ENCODE peak calls at places on chromosomes 16 and 17, in seven cellular contexts. One of them, this sample, is unnamed.

GRCh38 chr17:78692460-78693010 is 89.5 kb downstream of the CYTH1 start:
- DNase-seq in AG09319: no peak
- DNase-seq in anterior cingulate cortex: no peak
- DNase-seq in cardiac fibroblast: no peak
- DNase-seq in H7: no peak
- DNase-seq in activated T-helper 1 cell treated with anti-CD3 and anti-CD28 coated beads, Interleukin-2, amount 50 U/mL, for 16 hours: no peak
- DNase-seq in central memory CD4-positive, alpha-beta T cell: no peak
- DNase-seq in this sample: no peak

GRCh38 chr17:64063766-64064224 is 43.4 kb upstream of the ICAM2 start:
- DNase-seq in AG09319: no peak
- DNase-seq in anterior cingulate cortex: no peak
- DNase-seq in cardiac fibroblast: peak; percentile 37
- DNase-seq in H7: peak; percentile 91
- DNase-seq in activated T-helper 1 cell treated with anti-CD3 and anti-CD28 coated beads, Interleukin-2, amount 50 U/mL, for 16 hours: no peak
- DNase-seq in central memory CD4-positive, alpha-beta T cell: peak; percentile 53
- DNase-seq in this sample: no peak

GRCh38 chr17:16940116-16940881 is 31.6 kb downstream of the TNFRSF13B start:
- DNase-seq in AG09319: no peak
- DNase-seq in anterior cingulate cortex: no peak
- DNase-seq in cardiac fibroblast: no peak
- DNase-seq in H7: peak; percentile 74
- DNase-seq in activated T-helper 1 cell treated with anti-CD3 and anti-CD28 coated beads, Interleukin-2, amount 50 U/mL, for 16 hours: no peak
- DNase-seq in central memory CD4-positive, alpha-beta T cell: no peak
- DNase-seq in this sample: no peak

GRCh38 chr17:76727745-76728456 is 1.3 kb downstream of the METTL23 start:
- DNase-seq in AG09319: no peak
- DNase-seq in anterior cingulate cortex: no peak
- DNase-seq in cardiac fibroblast: peak; percentile 39
- DNase-seq in H7: no peak
- DNase-seq in activated T-helper 1 cell treated with anti-CD3 and anti-CD28 coated beads, Interleukin-2, amount 50 U/mL, for 16 hours: no peak
- DNase-seq in central memory CD4-positive, alpha-beta T cell: peak; percentile 35
- DNase-seq in this sample: no peak

GRCh38 chr16:72925631-72925979 is 122.3 kb downstream of the ZFHX3 start:
- DNase-seq in AG09319: no peak
- DNase-seq in anterior cingulate cortex: no peak
- DNase-seq in cardiac fibroblast: no peak
- DNase-seq in H7: no peak
- DNase-seq in activated T-helper 1 cell treated with anti-CD3 and anti-CD28 coated beads, Interleukin-2, amount 50 U/mL, for 16 hours: no peak
- DNase-seq in central memory CD4-positive, alpha-beta T cell: no peak
- DNase-seq in this sample: no peak

GRCh38 chr16:66834746-66835145 is 4.0 kb upstream of the NAE1 start:
- DNase-seq in AG09319: no peak
- DNase-seq in anterior cingulate cortex: no peak
- DNase-seq in cardiac fibroblast: no peak
- DNase-seq in H7: no peak
- DNase-seq in activated T-helper 1 cell treated with anti-CD3 and anti-CD28 coated beads, Interleukin-2, amount 50 U/mL, for 16 hours: no peak
- DNase-seq in central memory CD4-positive, alpha-beta T cell: no peak
- DNase-seq in this sample: no peak

GRCh38 chr16:26505501-26505900 is 561.2 kb upstream of the C16orf82 start:
- DNase-seq in AG09319: no peak
- DNase-seq in anterior cingulate cortex: no peak
- DNase-seq in cardiac fibroblast: no peak
- DNase-seq in H7: peak; percentile 9
- DNase-seq in activated T-helper 1 cell treated with anti-CD3 and anti-CD28 coated beads, Interleukin-2, amount 50 U/mL, for 16 hours: no peak
- DNase-seq in central memory CD4-positive, alpha-beta T cell: no peak
- DNase-seq in this sample: no peak

GRCh38 chr17:73050797-73051196 is 41.7 kb downstream of the SLC39A11 start:
- DNase-seq in AG09319: no peak
- DNase-seq in anterior cingulate cortex: no peak
- DNase-seq in cardiac fibroblast: no peak
- DNase-seq in H7: no peak
- DNase-seq in activated T-helper 1 cell treated with anti-CD3 and anti-CD28 coated beads, Interleukin-2, amount 50 U/mL, for 16 hours: no peak
- DNase-seq in central memory CD4-positive, alpha-beta T cell: no peak
- DNase-seq in this sample: no peak

GRCh38 chr16:86565181-86565631 is 1.4 kb upstream of the FOXC2 start:
- DNase-seq in AG09319: no peak
- DNase-seq in anterior cingulate cortex: no peak
- DNase-seq in cardiac fibroblast: peak; percentile 44
- DNase-seq in H7: no peak
- DNase-seq in activated T-helper 1 cell treated with anti-CD3 and anti-CD28 coated beads, Interleukin-2, amount 50 U/mL, for 16 hours: no peak
- DNase-seq in central memory CD4-positive, alpha-beta T cell: no peak
- DNase-seq in this sample: no peak

GRCh38 chr17:6455321-6455705 is 11.1 kb downstream of the PIMREG start:
- DNase-seq in AG09319: no peak
- DNase-seq in anterior cingulate cortex: no peak
- DNase-seq in cardiac fibroblast: no peak
- DNase-seq in H7: peak; percentile 89
- DNase-seq in activated T-helper 1 cell treated with anti-CD3 and anti-CD28 coated beads, Interleukin-2, amount 50 U/mL, for 16 hours: no peak
- DNase-seq in central memory CD4-positive, alpha-beta T cell: peak; percentile 42
- DNase-seq in this sample: no peak

GRCh38 chr16:57732011-57732410 is 3.6 kb upstream of the KATNB1 start:
- DNase-seq in AG09319: peak; percentile 12
- DNase-seq in anterior cingulate cortex: no peak
- DNase-seq in cardiac fibroblast: peak; percentile 81
- DNase-seq in H7: no peak
- DNase-seq in activated T-helper 1 cell treated with anti-CD3 and anti-CD28 coated beads, Interleukin-2, amount 50 U/mL, for 16 hours: no peak
- DNase-seq in central memory CD4-positive, alpha-beta T cell: no peak
- DNase-seq in this sample: peak; percentile 80

GRCh38 chr17:44079877-44080821 is 9.6 kb downstream of the G6PC3 start:
- DNase-seq in AG09319: no peak
- DNase-seq in anterior cingulate cortex: no peak
- DNase-seq in cardiac fibroblast: no peak
- DNase-seq in H7: no peak
- DNase-seq in activated T-helper 1 cell treated with anti-CD3 and anti-CD28 coated beads, Interleukin-2, amount 50 U/mL, for 16 hours: no peak
- DNase-seq in central memory CD4-positive, alpha-beta T cell: no peak
- DNase-seq in this sample: no peak

GRCh38 chr17:39634384-39634871 is 2.5 kb upstream of the STARD3 start:
- DNase-seq in AG09319: no peak
- DNase-seq in anterior cingulate cortex: no peak
- DNase-seq in cardiac fibroblast: peak; percentile 65
- DNase-seq in H7: peak; percentile 80
- DNase-seq in activated T-helper 1 cell treated with anti-CD3 and anti-CD28 coated beads, Interleukin-2, amount 50 U/mL, for 16 hours: no peak
- DNase-seq in central memory CD4-positive, alpha-beta T cell: peak; percentile 36
- DNase-seq in this sample: no peak

GRCh38 chr16:82782715-82783251 is 156.0 kb downstream of the CDH13 start:
- DNase-seq in AG09319: no peak
- DNase-seq in anterior cingulate cortex: no peak
- DNase-seq in cardiac fibroblast: no peak
- DNase-seq in H7: peak; percentile 37
- DNase-seq in activated T-helper 1 cell treated with anti-CD3 and anti-CD28 coated beads, Interleukin-2, amount 50 U/mL, for 16 hours: no peak
- DNase-seq in central memory CD4-positive, alpha-beta T cell: no peak
- DNase-seq in this sample: no peak

GRCh38 chr16:56353054-56353921 is 72.1 kb downstream of the AMFR start:
- DNase-seq in AG09319: no peak
- DNase-seq in anterior cingulate cortex: no peak
- DNase-seq in cardiac fibroblast: no peak
- DNase-seq in H7: peak; percentile 45
- DNase-seq in activated T-helper 1 cell treated with anti-CD3 and anti-CD28 coated beads, Interleukin-2, amount 50 U/mL, for 16 hours: no peak
- DNase-seq in central memory CD4-positive, alpha-beta T cell: no peak
- DNase-seq in this sample: no peak

GRCh38 chr17:4544135-4544651 is 11.0 kb downstream of the MYBBP1A start:
- DNase-seq in AG09319: no peak
- DNase-seq in anterior cingulate cortex: no peak
- DNase-seq in cardiac fibroblast: no peak
- DNase-seq in H7: no peak
- DNase-seq in activated T-helper 1 cell treated with anti-CD3 and anti-CD28 coated beads, Interleukin-2, amount 50 U/mL, for 16 hours: no peak
- DNase-seq in central memory CD4-positive, alpha-beta T cell: no peak
- DNase-seq in this sample: no peak

GRCh38 chr16:84643180-84643583 is 5.1 kb upstream of the KLHL36 start:
- DNase-seq in AG09319: peak; percentile 87
- DNase-seq in anterior cingulate cortex: no peak
- DNase-seq in cardiac fibroblast: peak; percentile 91
- DNase-seq in H7: no peak
- DNase-seq in activated T-helper 1 cell treated with anti-CD3 and anti-CD28 coated beads, Interleukin-2, amount 50 U/mL, for 16 hours: no peak
- DNase-seq in central memory CD4-positive, alpha-beta T cell: no peak
- DNase-seq in this sample: peak; percentile 89

GRCh38 chr17:48544356-48545021 is 420 bp downstream of the HOXB2 start:
- DNase-seq in AG09319: no peak
- DNase-seq in anterior cingulate cortex: no peak
- DNase-seq in cardiac fibroblast: peak; percentile 86
- DNase-seq in H7: peak; percentile 86
- DNase-seq in activated T-helper 1 cell treated with anti-CD3 and anti-CD28 coated beads, Interleukin-2, amount 50 U/mL, for 16 hours: no peak
- DNase-seq in central memory CD4-positive, alpha-beta T cell: peak; percentile 31
- DNase-seq in this sample: peak; percentile 84

GRCh38 chr17:68497885-68498319 is 14.3 kb upstream of the PRKAR1A start:
- DNase-seq in AG09319: no peak
- DNase-seq in anterior cingulate cortex: no peak
- DNase-seq in cardiac fibroblast: no peak
- DNase-seq in H7: no peak
- DNase-seq in activated T-helper 1 cell treated with anti-CD3 and anti-CD28 coated beads, Interleukin-2, amount 50 U/mL, for 16 hours: no peak
- DNase-seq in central memory CD4-positive, alpha-beta T cell: no peak
- DNase-seq in this sample: no peak

GRCh38 chr16:55495616-55496289 is 13.1 kb upstream of the LPCAT2 start:
- DNase-seq in AG09319: peak; percentile 76
- DNase-seq in anterior cingulate cortex: no peak
- DNase-seq in cardiac fibroblast: peak; percentile 40
- DNase-seq in H7: peak; percentile 18
- DNase-seq in activated T-helper 1 cell treated with anti-CD3 and anti-CD28 coated beads, Interleukin-2, amount 50 U/mL, for 16 hours: no peak
- DNase-seq in central memory CD4-positive, alpha-beta T cell: no peak
- DNase-seq in this sample: peak; percentile 94

GRCh38 chr17:28201315-28201714 is 117.7 kb upstream of the TMEM97 start:
- DNase-seq in AG09319: no peak
- DNase-seq in anterior cingulate cortex: no peak
- DNase-seq in cardiac fibroblast: no peak
- DNase-seq in H7: no peak
- DNase-seq in activated T-helper 1 cell treated with anti-CD3 and anti-CD28 coated beads, Interleukin-2, amount 50 U/mL, for 16 hours: no peak
- DNase-seq in central memory CD4-positive, alpha-beta T cell: no peak
- DNase-seq in this sample: no peak

GRCh38 chr17:76725580-76726230 is 701 bp downstream of the JMJD6 start:
- DNase-seq in AG09319: no peak
- DNase-seq in anterior cingulate cortex: no peak
- DNase-seq in cardiac fibroblast: peak; percentile 56
- DNase-seq in H7: no peak
- DNase-seq in activated T-helper 1 cell treated with anti-CD3 and anti-CD28 coated beads, Interleukin-2, amount 50 U/mL, for 16 hours: peak; percentile 50
- DNase-seq in central memory CD4-positive, alpha-beta T cell: peak; percentile 68
- DNase-seq in this sample: no peak

GRCh38 chr17:22411185-22411784 is 719.0 kb downstream of the KCNJ18 start:
- DNase-seq in AG09319: no peak
- DNase-seq in anterior cingulate cortex: no peak
- DNase-seq in cardiac fibroblast: no peak
- DNase-seq in H7: no peak
- DNase-seq in activated T-helper 1 cell treated with anti-CD3 and anti-CD28 coated beads, Interleukin-2, amount 50 U/mL, for 16 hours: no peak
- DNase-seq in central memory CD4-positive, alpha-beta T cell: no peak
- DNase-seq in this sample: no peak

GRCh38 chr16:51818342-51818944 is 667.4 kb upstream of the SALL1 start:
- DNase-seq in AG09319: peak; percentile 19
- DNase-seq in anterior cingulate cortex: peak; percentile 6
- DNase-seq in cardiac fibroblast: peak; percentile 79
- DNase-seq in H7: peak; percentile 23
- DNase-seq in activated T-helper 1 cell treated with anti-CD3 and anti-CD28 coated beads, Interleukin-2, amount 50 U/mL, for 16 hours: no peak
- DNase-seq in central memory CD4-positive, alpha-beta T cell: no peak
- DNase-seq in this sample: peak; percentile 40

GRCh38 chr16:4852221-4852872 is 5.1 kb downstream of the UBN1 start:
- DNase-seq in AG09319: no peak
- DNase-seq in anterior cingulate cortex: no peak
- DNase-seq in cardiac fibroblast: peak; percentile 51
- DNase-seq in H7: no peak
- DNase-seq in activated T-helper 1 cell treated with anti-CD3 and anti-CD28 coated beads, Interleukin-2, amount 50 U/mL, for 16 hours: no peak
- DNase-seq in central memory CD4-positive, alpha-beta T cell: no peak
- DNase-seq in this sample: no peak

GRCh38 chr17:81035389-81036127 is 607 bp downstream of the BAIAP2 start:
- DNase-seq in AG09319: no peak
- DNase-seq in anterior cingulate cortex: no peak
- DNase-seq in cardiac fibroblast: no peak
- DNase-seq in H7: no peak
- DNase-seq in activated T-helper 1 cell treated with anti-CD3 and anti-CD28 coated beads, Interleukin-2, amount 50 U/mL, for 16 hours: no peak
- DNase-seq in central memory CD4-positive, alpha-beta T cell: no peak
- DNase-seq in this sample: no peak

GRCh38 chr16:68291227-68291626 is 19.5 kb downstream of the SLC7A6OS start:
- DNase-seq in AG09319: no peak
- DNase-seq in anterior cingulate cortex: no peak
- DNase-seq in cardiac fibroblast: no peak
- DNase-seq in H7: no peak
- DNase-seq in activated T-helper 1 cell treated with anti-CD3 and anti-CD28 coated beads, Interleukin-2, amount 50 U/mL, for 16 hours: no peak
- DNase-seq in central memory CD4-positive, alpha-beta T cell: no peak
- DNase-seq in this sample: no peak

GRCh38 chr16:49095539-49095938 is 186.1 kb downstream of the CBLN1 start:
- DNase-seq in AG09319: no peak
- DNase-seq in anterior cingulate cortex: no peak
- DNase-seq in cardiac fibroblast: no peak
- DNase-seq in H7: no peak
- DNase-seq in activated T-helper 1 cell treated with anti-CD3 and anti-CD28 coated beads, Interleukin-2, amount 50 U/mL, for 16 hours: no peak
- DNase-seq in central memory CD4-positive, alpha-beta T cell: no peak
- DNase-seq in this sample: no peak

GRCh38 chr16:53754938-53755910 is 51.3 kb downstream of the FTO start:
- DNase-seq in AG09319: no peak
- DNase-seq in anterior cingulate cortex: no peak
- DNase-seq in cardiac fibroblast: peak; percentile 75
- DNase-seq in H7: no peak
- DNase-seq in activated T-helper 1 cell treated with anti-CD3 and anti-CD28 coated beads, Interleukin-2, amount 50 U/mL, for 16 hours: no peak
- DNase-seq in central memory CD4-positive, alpha-beta T cell: no peak
- DNase-seq in this sample: no peak

GRCh38 chr17:27904534-27904933 is 11.4 kb upstream of the LYRM9 start:
- DNase-seq in AG09319: no peak
- DNase-seq in anterior cingulate cortex: no peak
- DNase-seq in cardiac fibroblast: no peak
- DNase-seq in H7: no peak
- DNase-seq in activated T-helper 1 cell treated with anti-CD3 and anti-CD28 coated beads, Interleukin-2, amount 50 U/mL, for 16 hours: no peak
- DNase-seq in central memory CD4-positive, alpha-beta T cell: no peak
- DNase-seq in this sample: no peak

GRCh38 chr17:22217135-22217534 is 524.8 kb downstream of the KCNJ18 start:
- DNase-seq in AG09319: no peak
- DNase-seq in anterior cingulate cortex: no peak
- DNase-seq in cardiac fibroblast: no peak
- DNase-seq in H7: peak; percentile 24
- DNase-seq in activated T-helper 1 cell treated with anti-CD3 and anti-CD28 coated beads, Interleukin-2, amount 50 U/mL, for 16 hours: no peak
- DNase-seq in central memory CD4-positive, alpha-beta T cell: no peak
- DNase-seq in this sample: no peak

GRCh38 chr16:86823895-86824671 is 245.7 kb downstream of the FOXL1 start:
- DNase-seq in AG09319: no peak
- DNase-seq in anterior cingulate cortex: no peak
- DNase-seq in cardiac fibroblast: peak; percentile 91
- DNase-seq in H7: no peak
- DNase-seq in activated T-helper 1 cell treated with anti-CD3 and anti-CD28 coated beads, Interleukin-2, amount 50 U/mL, for 16 hours: no peak
- DNase-seq in central memory CD4-positive, alpha-beta T cell: no peak
- DNase-seq in this sample: no peak

This sample was measured in GM04504.